ENCODE peak calls at places on chromosomes 2 and 18, in six cellular contexts. J, B, V, W, G and U are unnamed samples.

GRCh38 chr2:75558786-75559428 is 1.8 kb downstream of the EVA1A start:
- DNase-seq in G (no peak), W (no peak), J (no peak), V (no peak), B (no peak), U (no peak)

GRCh38 chr2:160918909-160919503 is 241.2 kb upstream of the TANK start:
- DNase-seq in G (peak; percentile 25), J (peak; percentile 43), W (peak; percentile 32), V (peak; percentile 74), B (peak; percentile 78), U (peak; percentile 87)

GRCh38 chr18:1965541-1965940 is 605.8 kb downstream of the METTL4 start:
- DNase-seq in W (no peak), G (no peak), J (no peak), V (no peak), B (no peak), U (no peak)

GRCh38 chr2:236173734-236174607 is 5.8 kb upstream of the GBX2 start:
- DNase-seq in J (no peak), V (no peak), B (no peak), G (no peak), W (no peak), U (no peak)

GRCh38 chr2:184646177-184646576 is 47.8 kb downstream of the ZNF804A start:
- DNase-seq in W (no peak), G (peak; percentile 2), V (no peak), B (no peak), J (no peak), U (no peak)

GRCh38 chr2:234146087-234146826 is 95.8 kb downstream of the SPP2 start:
- DNase-seq in V (no peak), B (no peak), J (peak; percentile 79), G (no peak), W (no peak), U (no peak)

GRCh38 chr18:79882522-79883241 is 68.8 kb downstream of the SLC66A2 start:
- DNase-seq in W (no peak), B (no peak), G (no peak), J (no peak), V (peak; percentile 7), U (peak; percentile 66)

GRCh38 chr2:126623000-126623399 is 33.0 kb upstream of the GYPC start:
- DNase-seq in B (no peak), W (no peak), J (no peak), V (no peak), G (no peak), U (no peak)

GRCh38 chr2:205764502-205764815 is 82.2 kb downstream of the NRP2 start:
- DNase-seq in J (no peak), G (no peak), B (no peak), V (no peak), W (no peak), U (no peak)

GRCh38 chr2:34096552-34097171 is 497.6 kb upstream of the FAM98A start:
- DNase-seq in W (peak; percentile 71), J (peak; percentile 32), V (no peak), B (no peak), G (peak; percentile 56), U (no peak)

GRCh38 chr18:26697186-26697585 is 148.8 kb upstream of the KCTD1 start:
- DNase-seq in J (no peak), V (no peak), W (no peak), G (no peak), B (no peak), U (no peak)

GRCh38 chr2:205612661-205613060 is 69.6 kb upstream of the NRP2 start:
- DNase-seq in V (no peak), J (no peak), W (no peak), B (no peak), G (no peak), U (no peak)

GRCh38 chr18:13424377-13424776 is 205.8 kb downstream of the LDLRAD4 start:
- DNase-seq in B (no peak), J (no peak), W (no peak), G (no peak), V (no peak), U (no peak)

GRCh38 chr2:207226243-207226642 is 60.5 kb upstream of the KLF7 start:
- DNase-seq in W (no peak), B (no peak), J (no peak), V (no peak), G (no peak), U (no peak)

GRCh38 chr2:145186303-145186702 is 666.4 kb upstream of the ZEB2 start:
- DNase-seq in V (no peak), B (no peak), W (no peak), J (no peak), G (no peak), U (no peak)

GRCh38 chr2:233336541-233336940 is 17.8 kb upstream of the DGKD start:
- DNase-seq in J (no peak), W (no peak), V (no peak), B (no peak), G (peak; percentile 97), U (no peak)

GRCh38 chr2:45954233-45954850 is 302.9 kb downstream of the PRKCE start:
- DNase-seq in J (no peak), W (no peak), B (no peak), G (no peak), V (no peak), U (no peak)

GRCh38 chr2:199710551-199710950 is 140.4 kb downstream of the FTCDNL1 start:
- DNase-seq in J (no peak), W (no peak), B (no peak), G (no peak), V (no peak), U (no peak)

GRCh38 chr2:229520582-229521221 is 193.7 kb downstream of the DNER start:
- DNase-seq in J (no peak), G (no peak), W (no peak), V (peak; percentile 29), B (no peak), U (peak; percentile 67)

GRCh38 chr2:238125127-238125885 is 13.2 kb upstream of the KLHL30 start:
- DNase-seq in J (no peak), V (no peak), G (no peak), W (no peak), B (peak; percentile 57), U (peak; percentile 50)

GRCh38 chr18:79400091-79400590 is 4.4 kb downstream of the NFATC1 start:
- DNase-seq in V (peak; percentile 62), W (no peak), G (peak; percentile 28), J (no peak), B (peak; percentile 88), U (peak; percentile 93)

GRCh38 chr18:70423120-70423519 is 134.3 kb downstream of the SOCS6 start:
- DNase-seq in J (no peak), B (no peak), V (no peak), G (peak; percentile 43), W (no peak), U (no peak)

GRCh38 chr2:188869560-188869959 is 104.6 kb upstream of the COL3A1 start:
- DNase-seq in G (no peak), J (no peak), V (no peak), B (no peak), W (no peak), U (no peak)

GRCh38 chr2:178241852-178242551 is 47.7 kb downstream of the OSBPL6 start:
- DNase-seq in B (no peak), G (peak; percentile 26), V (peak; percentile 41), W (no peak), J (peak; percentile 67), U (peak; percentile 51)

GRCh38 chr2:37370666-37371065 is 26.2 kb downstream of the QPCT start:
- DNase-seq in W (no peak), J (no peak), G (no peak), B (no peak), V (no peak), U (no peak)

GRCh38 chr2:120707816-120708215 is 27.9 kb upstream of the GLI2 start:
- DNase-seq in V (no peak), B (no peak), J (no peak), G (no peak), W (no peak), U (no peak)

GRCh38 chr2:17030070-17030469 is 364.4 kb upstream of the CYRIA start:
- DNase-seq in V (no peak), B (no peak), J (no peak), G (peak; percentile 19), W (no peak), U (no peak)

GRCh38 chr2:160140001-160140400 is 60.1 kb downstream of the ITGB6 start:
- DNase-seq in V (no peak), J (no peak), B (no peak), W (no peak), G (peak; percentile 58), U (no peak)

GRCh38 chr18:7898181-7898580 is 331.1 kb downstream of the PTPRM start:
- DNase-seq in B (no peak), V (no peak), J (no peak), W (no peak), G (no peak), U (no peak)

GRCh38 chr2:122643725-122644329 is 888.4 kb downstream of the TSN start:
- DNase-seq in W (no peak), G (no peak), V (no peak), B (no peak), J (no peak), U (no peak)

GRCh38 chr2:9288681-9289338 is 82.2 kb downstream of the ASAP2 start:
- DNase-seq in G (no peak), V (no peak), W (no peak), J (no peak), B (no peak), U (no peak)

GRCh38 chr18:79147014-79147413 is 77.8 kb downstream of the ATP9B start:
- DNase-seq in W (no peak), J (no peak), G (no peak), V (no peak), B (no peak), U (no peak)

GRCh38 chr18:48609820-48610815 is 71.3 kb downstream of the CTIF start:
- DNase-seq in J (no peak), W (no peak), V (peak; percentile 53), G (no peak), B (peak; percentile 58), U (no peak)